ENCODE peak calls at places on chromosomes 16 and 17, in six cellular contexts. One of them, this sample, is unnamed.

GRCh38 chr16:15916323-15916722 is 27.9 kb upstream of the CEP20 start:
- DNase-seq in NT2/D1: no peak
- DNase-seq in H1: no peak
- DNase-seq in GM12878: no peak
- DNase-seq in HepG2: no peak
- DNase-seq in HCT116: no peak
- DNase-seq in this sample: no peak

GRCh38 chr17:28030386-28030785 is 12.1 kb upstream of the NLK start:
- DNase-seq in H1: no peak
- DNase-seq in GM12878: no peak
- DNase-seq in HepG2: peak
- DNase-seq in NT2/D1: no peak
- DNase-seq in HCT116: no peak
- DNase-seq in this sample: no peak

GRCh38 chr16:50500171-50500874 is 47.9 kb upstream of the NKD1 start:
- DNase-seq in HCT116: no peak
- DNase-seq in H1: no peak
- DNase-seq in GM12878: no peak
- DNase-seq in NT2/D1: no peak
- DNase-seq in HepG2: no peak
- DNase-seq in this sample: no peak

GRCh38 chr17:2050246-2050866 is 4.5 kb upstream of the HIC1 start:
- DNase-seq in GM12878: no peak
- DNase-seq in HCT116: peak
- DNase-seq in H1: peak
- DNase-seq in HepG2: no peak
- DNase-seq in NT2/D1: no peak
- DNase-seq in this sample: peak

GRCh38 chr17:48723555-48724239 is 712 bp downstream of the PRAC2 start:
- DNase-seq in HCT116: no peak
- DNase-seq in NT2/D1: no peak
- DNase-seq in HepG2: no peak
- DNase-seq in H1: peak
- DNase-seq in GM12878: no peak
- DNase-seq in this sample: no peak

GRCh38 chr17:9986754-9987382 is 81.8 kb upstream of the RCVRN start:
- DNase-seq in H1: no peak
- DNase-seq in NT2/D1: no peak
- DNase-seq in HepG2: no peak
- DNase-seq in HCT116: no peak
- DNase-seq in GM12878: no peak
- DNase-seq in this sample: no peak

GRCh38 chr17:73522107-73522506 is 122.1 kb downstream of the SDK2 start:
- DNase-seq in GM12878: no peak
- DNase-seq in H1: no peak
- DNase-seq in NT2/D1: no peak
- DNase-seq in HCT116: no peak
- DNase-seq in HepG2: no peak
- DNase-seq in this sample: no peak

GRCh38 chr17:39223907-39224777 is 1.6 kb downstream of the STAC2 start:
- DNase-seq in NT2/D1: no peak
- DNase-seq in GM12878: no peak
- DNase-seq in H1: peak
- DNase-seq in HepG2: no peak
- DNase-seq in HCT116: no peak
- DNase-seq in this sample: no peak

GRCh38 chr16:57184890-57185445 is 871 bp downstream of the PSME3IP1 start:
- DNase-seq in H1: no peak
- DNase-seq in GM12878: no peak
- DNase-seq in NT2/D1: no peak
- DNase-seq in HCT116: no peak
- DNase-seq in HepG2: no peak
- DNase-seq in this sample: no peak

GRCh38 chr17:45123930-45124796 is 8.2 kb downstream of the PLCD3 start:
- DNase-seq in GM12878: no peak
- DNase-seq in HepG2: peak
- DNase-seq in HCT116: peak
- DNase-seq in NT2/D1: peak
- DNase-seq in H1: no peak
- DNase-seq in this sample: peak

GRCh38 chr17:72635034-72635654 is 457.3 kb downstream of the SLC39A11 start:
- DNase-seq in H1: no peak
- DNase-seq in HepG2: no peak
- DNase-seq in HCT116: no peak
- DNase-seq in GM12878: no peak
- DNase-seq in NT2/D1: no peak
- DNase-seq in this sample: no peak

GRCh38 chr17:69997332-69997731 is 77.7 kb upstream of the KCNJ16 start:
- DNase-seq in HCT116: no peak
- DNase-seq in HepG2: no peak
- DNase-seq in GM12878: no peak
- DNase-seq in NT2/D1: no peak
- DNase-seq in H1: no peak
- DNase-seq in this sample: no peak

GRCh38 chr16:66248096-66248495 is 118.4 kb upstream of the CDH5 start:
- DNase-seq in H1: no peak
- DNase-seq in GM12878: no peak
- DNase-seq in HCT116: no peak
- DNase-seq in HepG2: no peak
- DNase-seq in NT2/D1: no peak
- DNase-seq in this sample: no peak

GRCh38 chr16:87611456-87611855 is 9.1 kb downstream of the JPH3 start:
- DNase-seq in H1: no peak
- DNase-seq in HCT116: no peak
- DNase-seq in GM12878: no peak
- DNase-seq in NT2/D1: no peak
- DNase-seq in HepG2: no peak
- DNase-seq in this sample: no peak

GRCh38 chr16:64131423-64131822 is 990.4 kb downstream of the CDH11 start:
- DNase-seq in HepG2: no peak
- DNase-seq in H1: no peak
- DNase-seq in HCT116: no peak
- DNase-seq in GM12878: no peak
- DNase-seq in NT2/D1: no peak
- DNase-seq in this sample: no peak

GRCh38 chr16:49377196-49377755 is 3.7 kb downstream of the C16orf78 start:
- DNase-seq in HepG2: no peak
- DNase-seq in NT2/D1: no peak
- DNase-seq in HCT116: no peak
- DNase-seq in GM12878: no peak
- DNase-seq in H1: peak
- DNase-seq in this sample: no peak

GRCh38 chr17:19461139-19461538 is 50.1 kb downstream of the RNF112 start:
- DNase-seq in HCT116: no peak
- DNase-seq in H1: peak
- DNase-seq in HepG2: no peak
- DNase-seq in NT2/D1: no peak
- DNase-seq in GM12878: peak
- DNase-seq in this sample: no peak

GRCh38 chr16:82730901-82731300 is 104.1 kb downstream of the CDH13 start:
- DNase-seq in H1: no peak
- DNase-seq in HCT116: no peak
- DNase-seq in HepG2: no peak
- DNase-seq in GM12878: no peak
- DNase-seq in NT2/D1: no peak
- DNase-seq in this sample: no peak

GRCh38 chr16:49859139-49859947 is 3.4 kb upstream of the ZNF423 start:
- DNase-seq in HCT116: no peak
- DNase-seq in GM12878: no peak
- DNase-seq in H1: no peak
- DNase-seq in HepG2: no peak
- DNase-seq in NT2/D1: no peak
- DNase-seq in this sample: no peak

GRCh38 chr17:56717471-56717870 is 116.2 kb downstream of the C17orf67 start:
- DNase-seq in NT2/D1: no peak
- DNase-seq in HCT116: no peak
- DNase-seq in HepG2: no peak
- DNase-seq in GM12878: no peak
- DNase-seq in H1: no peak
- DNase-seq in this sample: no peak

GRCh38 chr17:59491353-59492090 is 73.9 kb upstream of the DHX40 start:
- DNase-seq in GM12878: no peak
- DNase-seq in NT2/D1: no peak
- DNase-seq in H1: no peak
- DNase-seq in HCT116: no peak
- DNase-seq in HepG2: no peak
- DNase-seq in this sample: no peak

GRCh38 chr16:66660422-66661209 is 35.9 kb downstream of the CMTM4 start:
- DNase-seq in HCT116: no peak
- DNase-seq in HepG2: peak
- DNase-seq in GM12878: no peak
- DNase-seq in NT2/D1: no peak
- DNase-seq in H1: no peak
- DNase-seq in this sample: peak

GRCh38 chr16:74769791-74770190 is 4.8 kb downstream of the FA2H start:
- DNase-seq in GM12878: no peak
- DNase-seq in NT2/D1: no peak
- DNase-seq in HepG2: no peak
- DNase-seq in HCT116: no peak
- DNase-seq in H1: no peak
- DNase-seq in this sample: no peak

GRCh38 chr17:76943781-76944213 is 75.6 kb downstream of the MGAT5B start:
- DNase-seq in HepG2: no peak
- DNase-seq in HCT116: no peak
- DNase-seq in GM12878: no peak
- DNase-seq in H1: no peak
- DNase-seq in NT2/D1: no peak
- DNase-seq in this sample: no peak

GRCh38 chr17:2023692-2024571 is 1.2 kb downstream of the RTN4RL1 start:
- DNase-seq in NT2/D1: peak
- DNase-seq in HepG2: no peak
- DNase-seq in GM12878: no peak
- DNase-seq in H1: peak
- DNase-seq in HCT116: peak
- DNase-seq in this sample: peak

GRCh38 chr16:54236761-54237160 is 49.8 kb downstream of the IRX3 start:
- DNase-seq in HCT116: no peak
- DNase-seq in HepG2: no peak
- DNase-seq in NT2/D1: no peak
- DNase-seq in H1: no peak
- DNase-seq in GM12878: no peak
- DNase-seq in this sample: no peak

GRCh38 chr17:8087942-8088230 is 370 bp upstream of the ALOX12B start:
- DNase-seq in HCT116: no peak
- DNase-seq in GM12878: no peak
- DNase-seq in H1: no peak
- DNase-seq in NT2/D1: no peak
- DNase-seq in HepG2: no peak
- DNase-seq in this sample: no peak

GRCh38 chr16:54587176-54587515 is 300.6 kb upstream of the IRX3 start:
- DNase-seq in GM12878: no peak
- DNase-seq in HCT116: no peak
- DNase-seq in H1: no peak
- DNase-seq in HepG2: no peak
- DNase-seq in NT2/D1: no peak
- DNase-seq in this sample: no peak

DNA sequence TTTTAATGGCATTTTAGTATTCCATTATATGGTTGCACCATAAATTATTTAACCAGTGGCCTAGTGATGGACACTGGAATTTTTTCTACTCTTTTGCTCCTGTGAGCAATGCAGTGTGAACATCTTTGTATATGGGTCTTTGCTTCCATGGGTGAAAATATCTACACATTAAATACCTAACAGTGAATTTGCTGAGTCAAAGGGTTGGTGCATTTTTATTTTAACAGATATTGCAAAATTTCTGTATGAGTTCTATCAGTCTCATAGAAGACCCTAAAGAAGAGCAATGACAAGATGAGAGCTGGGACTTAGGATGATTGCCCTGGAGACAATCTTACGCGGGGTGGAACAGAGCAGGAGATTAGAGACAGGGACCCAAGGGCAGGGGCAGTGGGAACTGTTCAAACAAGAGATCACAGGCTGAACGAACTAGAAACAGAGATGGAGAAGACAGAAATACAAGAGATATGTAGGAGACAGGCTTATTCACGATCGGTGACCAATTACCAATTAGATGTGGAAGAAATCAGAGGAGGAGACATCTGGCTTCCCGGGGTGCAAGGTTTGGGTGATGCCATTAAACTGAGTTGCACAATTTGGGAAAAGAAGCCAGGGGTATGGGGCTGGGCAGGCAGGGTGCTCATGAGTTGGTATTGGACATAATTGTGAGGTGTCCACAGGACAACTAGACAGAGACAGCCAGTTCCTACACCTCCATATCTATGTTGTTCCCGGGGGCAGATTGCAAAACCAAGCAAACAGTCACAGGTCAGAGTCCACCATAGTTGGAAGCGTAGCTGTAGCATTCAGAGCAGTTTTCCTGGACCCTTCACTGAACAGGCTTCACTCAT is 39.9 kb upstream of the LONP2 start:
- DNase-seq in HCT116: no peak
- DNase-seq in NT2/D1: no peak
- DNase-seq in H1: no peak
- DNase-seq in GM12878: no peak
- DNase-seq in HepG2: peak
- DNase-seq in this sample: no peak
- TF ChIP-seq ZNF274 in HCT116: no peak
- TF ChIP-seq ZNF274 in NT2/D1: no peak
- TF ChIP-seq ZNF274 in H1: no peak
- TF ChIP-seq ZNF274 in GM12878: no peak
- TF ChIP-seq ZNF274 in HepG2: peak
- TF ChIP-seq ZNF274 in this sample: no peak

GRCh38 chr17:79029327-79030009 is 5.5 kb downstream of the C1QTNF1 start:
- DNase-seq in NT2/D1: no peak
- DNase-seq in HCT116: no peak
- DNase-seq in HepG2: no peak
- DNase-seq in GM12878: no peak
- DNase-seq in H1: no peak
- DNase-seq in this sample: no peak
- TF ChIP-seq ZNF274 in NT2/D1: no peak
- TF ChIP-seq ZNF274 in HCT116: no peak
- TF ChIP-seq ZNF274 in HepG2: no peak
- TF ChIP-seq ZNF274 in GM12878: no peak
- TF ChIP-seq ZNF274 in H1: no peak
- TF ChIP-seq ZNF274 in this sample: no peak

DNA sequence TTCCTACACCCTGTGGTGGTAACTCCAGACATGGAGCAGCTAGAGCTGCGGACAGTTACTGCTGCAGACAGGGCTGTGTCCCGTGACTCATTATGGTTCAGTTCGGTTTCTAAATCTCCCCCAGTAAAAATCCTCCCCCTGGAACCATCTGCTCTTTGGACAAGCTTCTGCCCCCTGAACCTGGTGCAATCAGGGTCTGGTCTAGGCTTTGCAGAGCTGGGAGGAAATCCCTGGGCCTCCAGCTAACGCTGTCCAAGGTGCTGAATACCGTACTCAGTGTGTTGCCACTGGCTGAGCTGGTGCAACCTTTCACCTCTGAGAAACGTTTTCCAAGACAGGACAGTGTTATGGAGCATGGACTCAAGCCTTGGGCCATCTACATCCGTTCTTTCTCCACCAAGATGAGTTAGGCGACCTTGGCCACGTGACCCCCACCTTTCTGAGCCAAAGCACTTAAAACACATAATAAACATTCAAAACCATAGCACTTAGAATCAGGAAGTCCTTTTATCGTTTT is 142.0 kb downstream of the CPPED1 start:
- DNase-seq in NT2/D1: peak
- DNase-seq in HepG2: peak
- DNase-seq in HCT116: peak
- DNase-seq in GM12878: no peak
- DNase-seq in H1: peak
- DNase-seq in this sample: peak
- TF ChIP-seq ZNF274 in NT2/D1: no peak
- TF ChIP-seq ZNF274 in HepG2: peak
- TF ChIP-seq ZNF274 in HCT116: no peak
- TF ChIP-seq ZNF274 in GM12878: no peak
- TF ChIP-seq ZNF274 in H1: no peak
- TF ChIP-seq ZNF274 in this sample: no peak

GRCh38 chr16:30016555-30017276 is 5.9 kb upstream of the DOC2A start:
- DNase-seq in HepG2: peak
- DNase-seq in NT2/D1: no peak
- DNase-seq in HCT116: no peak
- DNase-seq in H1: no peak
- DNase-seq in GM12878: no peak
- DNase-seq in this sample: no peak
- TF ChIP-seq ZNF274 in HepG2: peak
- TF ChIP-seq ZNF274 in NT2/D1: no peak
- TF ChIP-seq ZNF274 in HCT116: no peak
- TF ChIP-seq ZNF274 in H1: no peak
- TF ChIP-seq ZNF274 in GM12878: no peak
- TF ChIP-seq ZNF274 in this sample: no peak

This sample was measured in K562.